ENCODE peak calls at places on chromosome 11, in six cellular contexts. One of them, this sample, is unnamed.

GRCh38 chr11:12434255-12434654 is 56.9 kb downstream of the PARVA start:
- DNase-seq in adrenal gland: no peak
- DNase-seq in GM12891: no peak
- DNase-seq in NB4: no peak
- DNase-seq in ovary: no peak
- DNase-seq in HCT116: no peak
- DNase-seq in this sample: no peak

GRCh38 chr11:45176996-45177395 is 30.6 kb downstream of the PRDM11 start:
- DNase-seq in HCT116: no peak
- DNase-seq in GM12891: no peak
- DNase-seq in adrenal gland: no peak
- DNase-seq in NB4: no peak
- DNase-seq in ovary: no peak
- DNase-seq in this sample: no peak

GRCh38 chr11:72306186-72306585 is 62.2 kb upstream of the PHOX2A start:
- DNase-seq in NB4: no peak
- DNase-seq in GM12891: no peak
- DNase-seq in ovary: no peak
- DNase-seq in HCT116: no peak
- DNase-seq in adrenal gland: no peak
- DNase-seq in this sample: no peak

GRCh38 chr11:35013514-35014191 is 97.2 kb downstream of the PDHX start:
- DNase-seq in HCT116: no peak
- DNase-seq in GM12891: no peak
- DNase-seq in NB4: no peak
- DNase-seq in adrenal gland: no peak
- DNase-seq in ovary: no peak
- DNase-seq in this sample: no peak

GRCh38 chr11:71342116-71342515 is 89.7 kb upstream of the SHANK2 start:
- DNase-seq in ovary: no peak
- DNase-seq in NB4: peak
- DNase-seq in GM12891: no peak
- DNase-seq in adrenal gland: no peak
- DNase-seq in HCT116: no peak
- DNase-seq in this sample: no peak

GRCh38 chr11:121299417-121299816 is 6.8 kb downstream of the SC5D start:
- DNase-seq in ovary: no peak
- DNase-seq in adrenal gland: no peak
- DNase-seq in NB4: no peak
- DNase-seq in GM12891: no peak
- DNase-seq in HCT116: no peak
- DNase-seq in this sample: no peak

GRCh38 chr11:9840460-9841004 is 176.7 kb downstream of the SWAP70 start:
- DNase-seq in ovary: no peak
- DNase-seq in adrenal gland: no peak
- DNase-seq in HCT116: no peak
- DNase-seq in NB4: no peak
- DNase-seq in GM12891: no peak
- DNase-seq in this sample: no peak

GRCh38 chr11:114280696-114281095 is 15.5 kb upstream of the NNMT start:
- DNase-seq in HCT116: peak
- DNase-seq in GM12891: no peak
- DNase-seq in adrenal gland: no peak
- DNase-seq in ovary: peak
- DNase-seq in NB4: peak
- DNase-seq in this sample: peak

GRCh38 chr11:40291304-40292100 is 1168.0 kb downstream of the LRRC4C start:
- DNase-seq in ovary: no peak
- DNase-seq in GM12891: no peak
- DNase-seq in NB4: no peak
- DNase-seq in HCT116: no peak
- DNase-seq in adrenal gland: no peak
- DNase-seq in this sample: no peak

DNA sequence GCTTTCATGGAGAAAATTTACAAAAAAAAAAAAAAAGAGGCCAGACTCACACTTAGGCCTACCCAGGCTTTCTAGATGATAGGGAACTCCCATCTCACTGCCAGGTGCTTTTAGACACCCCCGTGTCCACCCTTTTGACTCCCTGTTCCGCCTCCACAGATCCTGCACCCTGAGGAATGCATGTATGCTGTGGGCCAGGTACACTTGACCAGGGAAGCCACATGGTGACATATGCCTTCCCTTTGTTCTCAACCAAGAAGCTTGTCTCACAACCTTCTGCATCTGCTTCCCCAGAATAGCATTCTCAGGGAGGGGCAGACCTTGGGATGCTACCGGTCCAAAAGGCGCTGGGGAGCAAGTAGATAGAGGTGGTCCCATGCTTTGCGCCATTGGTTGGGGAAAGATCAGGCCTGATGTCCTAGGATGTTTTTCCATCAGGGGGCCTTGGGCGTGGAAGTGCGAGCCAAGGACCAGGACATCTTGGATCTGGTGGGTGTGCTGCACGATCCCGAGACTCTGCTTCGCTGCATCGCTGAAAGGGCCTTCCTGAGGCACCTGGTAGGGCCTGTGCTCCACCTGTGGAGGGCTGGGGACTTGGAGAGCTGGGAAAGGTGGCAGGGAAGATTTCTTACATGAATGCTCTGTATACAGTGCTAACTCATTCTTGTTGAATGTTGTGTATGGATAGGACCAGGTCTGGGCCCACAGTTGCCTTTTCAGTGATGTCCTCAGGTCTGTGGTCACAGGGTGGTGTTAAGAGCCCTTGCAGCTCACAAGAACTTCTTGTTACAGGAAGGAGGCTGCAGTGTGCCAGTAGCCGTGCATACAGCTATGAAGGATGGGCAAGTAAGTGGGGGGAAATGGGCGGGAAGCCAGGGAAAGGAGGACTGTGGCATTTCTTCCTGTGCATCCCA is 7.5 kb downstream of the HMBS start:
- DNase-seq in NB4: peak
- DNase-seq in GM12891: no peak
- DNase-seq in adrenal gland: no peak
- DNase-seq in HCT116: no peak
- DNase-seq in ovary: no peak
- DNase-seq in this sample: no peak
- TF ChIP-seq POLR2A in NB4: no peak
- TF ChIP-seq POLR2A in GM12891: peak
- TF ChIP-seq POLR2A in adrenal gland: no peak
- TF ChIP-seq POLR2A in HCT116: no peak
- TF ChIP-seq POLR2A in ovary: no peak
- TF ChIP-seq POLR2A in this sample: no peak

GRCh38 chr11:61971177-61972111 is 4.0 kb upstream of the FTH1 start:
- DNase-seq in HCT116: peak
- DNase-seq in GM12891: peak
- DNase-seq in NB4: peak
- DNase-seq in adrenal gland: peak
- DNase-seq in ovary: peak
- DNase-seq in this sample: peak

GRCh38 chr11:61973603-61974162 is 6.2 kb upstream of the FTH1 start:
- DNase-seq in NB4: no peak
- DNase-seq in GM12891: no peak
- DNase-seq in ovary: peak
- DNase-seq in adrenal gland: no peak
- DNase-seq in HCT116: no peak
- DNase-seq in this sample: no peak

GRCh38 chr11:61972112-61972795 is 4.8 kb upstream of the FTH1 start:
- DNase-seq in ovary: no peak
- DNase-seq in adrenal gland: peak
- DNase-seq in HCT116: no peak
- DNase-seq in NB4: peak
- DNase-seq in GM12891: no peak
- DNase-seq in this sample: no peak

GRCh38 chr11:61974766-61975631 is 7.6 kb upstream of the FTH1 start:
- DNase-seq in NB4: no peak
- DNase-seq in GM12891: no peak
- DNase-seq in HCT116: no peak
- DNase-seq in adrenal gland: no peak
- DNase-seq in ovary: no peak
- DNase-seq in this sample: no peak

DNA sequence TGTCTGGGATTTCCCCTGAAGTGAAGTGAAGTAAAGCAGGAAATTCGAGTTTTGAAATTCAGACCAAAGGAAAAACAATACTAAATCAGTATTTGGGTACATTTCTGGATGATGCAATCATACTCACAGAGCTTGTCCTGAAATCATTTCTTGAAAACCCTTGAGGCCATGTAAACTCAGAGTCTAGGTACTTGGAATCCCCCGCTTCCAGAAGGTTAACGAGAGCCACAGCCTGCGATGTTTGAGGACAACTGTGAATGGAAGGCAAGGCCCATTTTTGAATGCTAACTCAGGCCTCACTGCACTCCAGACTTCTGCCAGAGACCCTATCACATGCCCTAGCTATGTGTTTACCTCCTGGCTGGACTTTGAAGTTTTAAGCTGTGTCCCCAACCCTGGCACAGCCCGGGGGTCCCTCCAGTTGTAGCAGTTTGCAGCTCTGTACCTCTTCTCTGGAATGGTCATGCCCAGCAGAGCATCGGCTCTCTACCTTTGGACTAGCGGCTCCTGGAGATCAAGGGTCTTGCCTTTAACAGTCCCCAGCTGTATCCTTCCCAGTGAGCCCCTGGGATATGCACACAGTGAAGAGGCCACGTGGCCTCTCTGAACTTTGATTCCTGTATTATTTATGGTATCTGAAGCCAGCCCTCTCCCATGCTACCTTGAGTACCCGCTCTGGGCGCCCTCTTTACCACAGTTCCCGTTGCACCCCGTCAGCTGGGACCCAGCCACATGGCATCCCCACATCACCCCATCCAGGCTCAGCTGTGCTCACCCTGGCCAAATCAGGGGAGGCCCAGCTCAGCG is 5.6 kb upstream of the FTH1 start:
- DNase-seq in ovary: peak
- DNase-seq in NB4: no peak
- DNase-seq in GM12891: no peak
- DNase-seq in adrenal gland: peak
- DNase-seq in HCT116: no peak
- DNase-seq in this sample: no peak
- TF ChIP-seq POLR2A in ovary: no peak
- TF ChIP-seq POLR2A in NB4: no peak
- TF ChIP-seq POLR2A in GM12891: no peak
- TF ChIP-seq POLR2A in adrenal gland: no peak
- TF ChIP-seq POLR2A in HCT116: no peak
- TF ChIP-seq POLR2A in this sample: no peak

GRCh38 chr11:75430692-75431532 is 2.1 kb downstream of the KLHL35 start:
- DNase-seq in NB4: no peak
- DNase-seq in HCT116: no peak
- DNase-seq in GM12891: no peak
- DNase-seq in adrenal gland: no peak
- DNase-seq in ovary: no peak
- DNase-seq in this sample: no peak

GRCh38 chr11:75431533-75432525 is 1.2 kb downstream of the KLHL35 start:
- DNase-seq in NB4: no peak
- DNase-seq in ovary: no peak
- DNase-seq in HCT116: no peak
- DNase-seq in GM12891: no peak
- DNase-seq in adrenal gland: no peak
- DNase-seq in this sample: no peak

GRCh38 chr11:75429641-75429901 is 3.4 kb downstream of the KLHL35 start:
- DNase-seq in HCT116: no peak
- DNase-seq in ovary: no peak
- DNase-seq in NB4: no peak
- DNase-seq in adrenal gland: no peak
- DNase-seq in GM12891: no peak
- DNase-seq in this sample: no peak

GRCh38 chr11:75428989-75429640 is 3.9 kb downstream of the KLHL35 start:
- DNase-seq in NB4: no peak
- DNase-seq in GM12891: no peak
- DNase-seq in adrenal gland: no peak
- DNase-seq in HCT116: no peak
- DNase-seq in ovary: no peak
- DNase-seq in this sample: no peak

GRCh38 chr11:75429902-75430691 is 2.9 kb downstream of the KLHL35 start:
- DNase-seq in ovary: no peak
- DNase-seq in NB4: peak
- DNase-seq in adrenal gland: peak
- DNase-seq in GM12891: peak
- DNase-seq in HCT116: no peak
- DNase-seq in this sample: no peak
- TF ChIP-seq POLR2A in ovary: no peak
- TF ChIP-seq POLR2A in NB4: no peak
- TF ChIP-seq POLR2A in adrenal gland: no peak
- TF ChIP-seq POLR2A in GM12891: no peak
- TF ChIP-seq POLR2A in HCT116: peak
- TF ChIP-seq POLR2A in this sample: no peak

GRCh38 chr11:76448506-76448905 is 3.7 kb downstream of the EMSY start:
- DNase-seq in HCT116: no peak
- DNase-seq in NB4: no peak
- DNase-seq in adrenal gland: no peak
- DNase-seq in ovary: no peak
- DNase-seq in GM12891: no peak
- DNase-seq in this sample: no peak

GRCh38 chr11:76444065-76444383 is 794 bp upstream of the EMSY start:
- DNase-seq in HCT116: no peak
- DNase-seq in GM12891: no peak
- DNase-seq in ovary: no peak
- DNase-seq in adrenal gland: no peak
- DNase-seq in NB4: no peak
- DNase-seq in this sample: no peak

GRCh38 chr11:76444384-76445121 is at the start of gene EMSY:
- DNase-seq in GM12891: peak
- DNase-seq in NB4: peak
- DNase-seq in ovary: peak
- DNase-seq in adrenal gland: peak
- DNase-seq in HCT116: peak
- DNase-seq in this sample: peak

GRCh38 chr11:76443254-76443935 is 1.4 kb upstream of the EMSY start:
- DNase-seq in HCT116: no peak
- DNase-seq in NB4: peak
- DNase-seq in ovary: no peak
- DNase-seq in GM12891: no peak
- DNase-seq in adrenal gland: no peak
- DNase-seq in this sample: no peak

DNA sequence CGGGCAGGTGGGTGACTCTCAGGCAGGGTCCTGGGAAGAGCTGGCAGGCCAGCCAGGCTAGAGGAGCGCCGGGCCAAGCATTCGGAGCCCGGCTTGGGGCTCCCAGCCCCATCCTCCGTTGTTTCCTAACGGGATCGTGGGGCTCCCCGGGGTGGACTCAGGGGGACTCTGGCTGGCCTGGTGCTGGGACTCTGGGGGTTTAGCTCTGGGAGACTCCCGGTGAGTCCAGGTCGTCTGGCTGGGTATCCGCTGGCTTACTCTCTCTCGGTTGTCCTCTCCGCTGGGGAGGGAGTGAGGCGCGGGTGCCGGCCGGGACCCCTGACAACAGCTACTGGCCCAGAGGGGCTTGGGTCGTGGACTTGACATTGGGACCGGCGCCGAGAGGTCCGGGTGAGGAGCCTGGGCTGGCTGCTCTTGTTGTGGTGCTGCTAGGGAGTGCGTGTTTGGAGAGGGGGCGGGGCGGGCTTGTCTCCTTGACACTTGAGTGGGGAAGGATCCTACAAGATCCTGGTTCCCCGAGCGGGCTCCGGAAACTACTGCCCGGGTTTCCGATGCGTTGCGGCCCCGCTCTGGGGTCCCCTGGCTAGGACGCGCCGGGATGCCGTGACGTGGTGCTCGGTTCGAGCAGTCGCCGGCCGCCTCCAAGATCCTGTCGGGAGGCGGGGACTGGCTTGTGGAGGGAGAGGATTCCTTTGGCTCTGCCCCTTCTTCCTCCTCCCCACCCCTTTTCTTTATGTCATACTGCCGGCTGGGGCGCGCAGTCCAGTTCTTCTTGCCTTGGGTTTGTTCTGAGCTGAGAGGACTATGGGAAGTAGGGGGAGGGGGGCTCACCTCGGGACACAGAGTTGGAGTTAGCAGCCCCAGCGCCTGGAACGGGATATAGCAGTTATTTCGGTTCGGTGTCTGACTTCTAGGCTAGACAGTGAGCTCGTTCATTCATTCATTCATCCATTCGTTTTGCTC is 585 bp downstream of the EMSY start:
- DNase-seq in adrenal gland: peak
- DNase-seq in ovary: peak
- DNase-seq in HCT116: peak
- DNase-seq in GM12891: peak
- DNase-seq in NB4: peak
- DNase-seq in this sample: peak
- TF ChIP-seq POLR2A in adrenal gland: peak
- TF ChIP-seq POLR2A in ovary: no peak
- TF ChIP-seq POLR2A in HCT116: no peak
- TF ChIP-seq POLR2A in GM12891: no peak
- TF ChIP-seq POLR2A in NB4: peak
- TF ChIP-seq POLR2A in this sample: peak

This sample was measured in H54.